ENCODE peak calls at places on chromosomes 2 and 18, in seven cellular contexts. E is WTC11, F is AG09319, X is mesothelial cell of epicardium, P is heart left ventricle, C is thoracic aorta, Q is H9. T is an unnamed sample.
A peak's percentile ranks its signal among the peaks of the same experiment; 100 is the strongest.

GRCh38 chr2:124318913-124319312 is 293.8 kb downstream of the CNTNAP5 start:
- DNase-seq in X (no peak), P (no peak), Q (no peak), F (no peak), C (no peak), E (no peak), T (no peak)

GRCh38 chr18:4593895-4594294 is 138.8 kb upstream of the DLGAP1 start:
- DNase-seq in C (no peak), X (no peak), Q (no peak), F (no peak), P (no peak), E (no peak), T (no peak)

GRCh38 chr2:120007851-120008250 is 5.0 kb upstream of the EPB41L5 start:
- DNase-seq in X (no peak), F (no peak), E (no peak), P (no peak), Q (no peak), C (no peak), T (no peak)

GRCh38 chr2:73185965-73186364 is 16.4 kb upstream of the NOTO start:
- DNase-seq in X (no peak), Q (no peak), P (no peak), F (no peak), E (no peak), C (no peak), T (no peak)

GRCh38 chr2:15359716-15360531 is 201.2 kb downstream of the NBAS start:
- DNase-seq in P (no peak), Q (no peak), X (no peak), F (peak; percentile 7), E (no peak), C (no peak), T (no peak)

GRCh38 chr18:57294547-57294946 is 57.8 kb upstream of the ST8SIA3 start:
- DNase-seq in F (no peak), P (no peak), C (no peak), Q (peak; percentile 35), X (no peak), E (peak; percentile 32), T (no peak)

GRCh38 chr2:6994569-6994968 is 77.4 kb downstream of the RNF144A start:
- DNase-seq in C (no peak), P (no peak), X (no peak), E (no peak), Q (no peak), F (no peak), T (no peak)

GRCh38 chr2:173076557-173077345 is 1.1 kb downstream of the MAP3K20 start:
- DNase-seq in E (peak; percentile 52), P (peak; percentile 62), Q (no peak), F (no peak), C (no peak), X (peak; percentile 66), T (peak; percentile 66)

GRCh38 chr18:37299471-37300304 is 265.9 kb downstream of the CELF4 start:
- DNase-seq in E (no peak), F (peak; percentile 93), X (peak; percentile 88), Q (no peak), P (peak; percentile 80), C (peak; percentile 83), T (peak; percentile 87)

GRCh38 chr2:134869941-134870736 is 31.7 kb downstream of the ACMSD start:
- DNase-seq in F (no peak), P (no peak), C (no peak), E (no peak), X (no peak), Q (no peak), T (no peak)

GRCh38 chr2:129548880-129549279 is 430.6 kb upstream of the RAB6C start:
- DNase-seq in P (no peak), E (no peak), X (no peak), F (no peak), C (no peak), Q (no peak), T (no peak)

GRCh38 chr2:10814142-10814541 is 1.6 kb upstream of the PDIA6 start:
- DNase-seq in F (no peak), E (no peak), Q (peak; percentile 48), C (no peak), X (no peak), P (no peak), T (no peak)

GRCh38 chr2:73827660-73828388 is 937 bp upstream of the STAMBP start:
- DNase-seq in E (no peak), C (no peak), X (no peak), F (no peak), P (no peak), Q (no peak), T (no peak)

DNA sequence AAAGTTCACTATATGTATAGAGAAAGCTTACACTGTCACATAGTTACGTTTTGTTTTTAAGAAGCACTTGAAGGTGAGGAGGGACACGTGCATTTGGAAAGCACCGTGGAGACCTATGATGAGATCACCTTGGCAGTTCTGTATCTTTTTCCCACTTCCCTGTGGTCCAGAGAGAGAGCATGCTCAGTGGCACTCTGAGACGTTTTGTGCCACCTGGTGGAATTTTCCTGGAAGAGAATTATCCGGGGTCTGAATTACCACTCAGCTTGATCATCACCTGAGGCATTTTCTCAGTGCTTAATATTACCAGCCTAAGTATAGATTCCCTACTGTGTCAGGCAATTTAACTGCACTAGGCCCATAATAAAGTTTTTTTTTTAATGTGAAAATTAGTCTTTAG is 469.4 kb upstream of the SMIM21 start:
- DNase-seq in C (no peak), X (no peak), F (no peak), Q (no peak), P (no peak), E (no peak), T (no peak)
- TF ChIP-seq CTCF in C (no peak), X (no peak), F (no peak), Q (peak; percentile 52), P (no peak), E (no peak), T (no peak)

DNA sequence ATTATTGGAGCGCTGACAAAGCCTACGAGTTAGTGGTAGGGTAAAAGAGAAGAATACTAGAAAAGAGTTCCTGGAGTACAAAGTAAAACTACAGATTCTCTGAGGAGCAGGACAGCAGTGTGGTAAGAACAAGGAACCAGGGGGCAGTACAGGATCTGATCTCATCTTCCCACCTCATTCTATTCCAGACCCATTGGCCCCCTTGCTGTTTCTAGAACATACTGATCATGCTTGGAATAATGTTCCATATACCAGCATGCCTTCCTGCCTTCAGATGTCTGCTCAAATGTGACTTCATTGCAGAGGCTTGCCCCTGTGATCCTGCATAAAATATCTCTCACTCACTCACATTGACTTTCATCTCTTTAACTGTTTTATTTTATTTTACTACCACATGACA is 19.3 kb downstream of the MSGN1 start:
- DNase-seq in F (no peak), Q (no peak), X (no peak), E (no peak), P (no peak), C (no peak), T (no peak)
- TF ChIP-seq CTCF in F (no peak), Q (no peak), X (no peak), E (no peak), P (no peak), C (no peak), T (no peak)

GRCh38 chr2:174492963-174493431 is 6.2 kb upstream of the GPR155 start:
- DNase-seq in X (no peak), C (no peak), F (no peak), P (peak; percentile 19), E (no peak), Q (no peak), T (no peak)

GRCh38 chr2:174495365-174496012 is 8.7 kb upstream of the GPR155 start:
- DNase-seq in C (no peak), Q (peak; percentile 35), E (no peak), P (no peak), F (no peak), X (no peak), T (no peak)

GRCh38 chr2:174490032-174490431 is 3.2 kb upstream of the GPR155 start:
- DNase-seq in C (no peak), E (no peak), P (no peak), Q (no peak), F (no peak), X (no peak), T (no peak)

GRCh38 chr2:174491947-174492346 is 5.1 kb upstream of the GPR155 start:
- DNase-seq in F (no peak), P (no peak), E (no peak), X (no peak), C (no peak), Q (no peak), T (no peak)

DNA sequence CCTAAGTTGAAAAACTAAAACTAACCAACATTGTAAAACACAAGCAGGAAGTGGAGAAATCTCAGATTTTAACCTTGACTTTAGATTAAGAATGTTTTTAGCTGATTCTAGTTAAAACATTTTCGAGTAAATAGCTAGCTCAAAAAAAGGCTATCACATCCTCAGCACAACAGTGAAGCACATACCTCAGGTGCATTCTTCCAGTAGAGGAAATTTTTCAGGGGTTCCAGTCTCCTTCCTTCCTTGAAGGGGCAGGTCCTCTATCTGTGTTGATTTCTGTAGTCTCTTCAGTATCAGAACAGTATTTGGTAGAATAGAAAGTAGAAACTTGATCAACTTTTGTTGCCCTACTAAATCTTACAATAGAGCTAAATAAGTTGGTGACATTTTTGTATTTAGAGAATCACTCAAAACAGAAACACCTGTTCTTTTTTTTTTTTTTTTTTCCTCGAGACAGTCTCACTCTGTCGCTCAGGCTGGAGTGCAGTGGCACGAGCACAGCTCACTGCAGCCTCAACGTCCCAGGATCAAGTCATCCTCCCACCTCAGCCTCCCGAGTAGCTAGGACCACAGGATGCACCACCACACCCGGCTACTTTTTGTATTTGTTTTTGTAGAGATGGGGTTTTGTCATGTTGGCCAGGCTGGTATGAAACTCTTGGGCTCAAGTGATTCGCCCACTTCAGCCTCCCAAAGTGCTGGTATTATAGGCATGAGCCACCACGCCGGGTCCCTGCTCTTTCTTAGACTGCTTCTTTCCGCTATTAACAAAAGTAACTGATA is 6.9 kb upstream of the GPR155 start:
- DNase-seq in C (no peak), E (no peak), F (no peak), X (no peak), P (no peak), Q (no peak), T (no peak)
- TF ChIP-seq CTCF in C (no peak), E (no peak), F (no peak), X (no peak), P (no peak), Q (no peak), T (no peak)

DNA sequence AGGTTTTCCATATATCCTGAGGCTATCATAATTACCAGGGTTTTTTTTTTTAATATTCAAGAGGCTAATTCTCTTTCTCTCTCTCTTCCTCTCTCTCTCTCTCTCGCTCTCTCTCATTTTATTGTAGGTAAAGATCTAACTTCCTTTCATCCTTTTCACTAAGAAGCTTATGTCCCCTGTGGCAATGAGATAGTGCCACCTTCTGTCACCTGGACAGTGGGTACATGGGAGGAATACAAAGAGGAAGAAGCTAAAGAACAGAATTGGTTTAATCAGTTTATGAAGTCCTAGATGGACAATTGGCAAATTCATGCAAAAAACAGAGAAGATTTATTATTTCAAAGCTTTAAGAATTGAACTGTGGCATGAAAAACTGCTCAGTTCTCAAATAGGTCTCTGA is 1582.3 kb upstream of the TMEFF2 start:
- DNase-seq in P (no peak), F (no peak), E (no peak), C (no peak), X (no peak), Q (no peak), T (no peak)
- TF ChIP-seq CTCF in P (no peak), F (no peak), E (no peak), C (no peak), X (no peak), Q (no peak), T (no peak)

T was measured in ascending aorta.